ENCODE peak calls at places on chromosomes 2 and 18, in eight cellular contexts. F, W, M, Q, E, K, U and B are unnamed samples.

GRCh38 chr2:224293976-224294375 is 107.9 kb downstream of the FAM124B start:
- DNase-seq in K (no peak), F (no peak), W (no peak), U (no peak), E (no peak), M (no peak), Q (no peak), B (no peak)

GRCh38 chr18:2960983-2961696 is 51.8 kb downstream of the LPIN2 start:
- DNase-seq in F (no peak), W (no peak), M (no peak), U (no peak), Q (no peak), K (no peak), E (no peak), B (no peak)

GRCh38 chr2:174611851-174612250 is 14.2 kb upstream of the WIPF1 start:
- DNase-seq in U (no peak), W (no peak), Q (no peak), E (no peak), M (no peak), K (no peak), F (no peak), B (no peak)

GRCh38 chr2:7666561-7667259 is 749.5 kb downstream of the RNF144A start:
- DNase-seq in E (no peak), M (no peak), K (no peak), W (no peak), F (no peak), Q (no peak), U (no peak), B (no peak)

GRCh38 chr2:9473308-9473984 is 905 bp upstream of the IAH1 start:
- DNase-seq in K (peak), F (peak), U (peak), Q (no peak), E (peak), W (no peak), M (no peak), B (no peak)

GRCh38 chr2:86035883-86036789 is 69.5 kb downstream of the POLR1A start:
- DNase-seq in F (peak), W (no peak), U (no peak), Q (peak), M (peak), E (no peak), K (peak), B (no peak)

GRCh38 chr2:107824848-107825563 is 1.7 kb upstream of the RGPD4 start:
- DNase-seq in U (no peak), W (no peak), E (no peak), M (no peak), Q (no peak), F (no peak), K (no peak), B (no peak)

GRCh38 chr2:229798446-229799147 is 84.2 kb upstream of the DNER start:
- DNase-seq in U (no peak), K (no peak), E (no peak), F (no peak), W (no peak), Q (no peak), M (no peak), B (no peak)

GRCh38 chr18:67710639-67711038 is 194.1 kb upstream of the DSEL start:
- DNase-seq in W (no peak), K (no peak), F (no peak), U (peak), E (peak), Q (no peak), M (no peak), B (no peak)

GRCh38 chr2:37219046-37219445 is 12.3 kb downstream of the CEBPZ start:
- DNase-seq in W (no peak), Q (peak), M (no peak), E (no peak), F (no peak), K (no peak), U (no peak), B (no peak)

GRCh38 chr18:72830109-72830508 is 37.7 kb downstream of the NETO1 start:
- DNase-seq in U (peak), Q (peak), M (no peak), W (no peak), E (peak), K (no peak), F (no peak), B (peak)

GRCh38 chr2:23602113-23602512 is 217.1 kb downstream of the KLHL29 start:
- DNase-seq in F (peak), Q (peak), U (peak), W (no peak), K (no peak), E (peak), M (peak), B (no peak)

GRCh38 chr2:46377666-46378560 is 80.7 kb downstream of the EPAS1 start:
- DNase-seq in U (no peak), M (no peak), K (no peak), Q (no peak), F (no peak), W (no peak), E (no peak), B (no peak)

GRCh38 chr2:14867853-14868252 is 235.3 kb downstream of the LRATD1 start:
- DNase-seq in U (no peak), Q (no peak), E (no peak), F (no peak), W (no peak), K (no peak), M (no peak), B (no peak)

GRCh38 chr18:2979871-2980606 is 32.9 kb downstream of the LPIN2 start:
- DNase-seq in U (no peak), W (no peak), E (peak), Q (no peak), K (no peak), M (no peak), F (no peak), B (no peak)

GRCh38 chr18:63213331-63213900 is 106.2 kb downstream of the BCL2 start:
- DNase-seq in E (no peak), M (no peak), Q (no peak), U (no peak), F (no peak), W (no peak), K (no peak), B (no peak)

GRCh38 chr2:136067465-136067864 is 50.5 kb downstream of the CXCR4 start:
- DNase-seq in U (no peak), W (no peak), M (no peak), F (no peak), Q (no peak), E (no peak), K (no peak), B (no peak)

GRCh38 chr2:216632321-216632951 is 784 bp upstream of the IGFBP2 start:
- DNase-seq in Q (no peak), W (no peak), M (no peak), E (no peak), K (no peak), F (no peak), U (peak), B (no peak)

GRCh38 chr2:11416931-11417330 is 49.0 kb downstream of the E2F6 start:
- DNase-seq in M (no peak), F (no peak), W (no peak), U (no peak), E (no peak), Q (no peak), K (no peak), B (no peak)

GRCh38 chr2:11416191-11416590 is 49.8 kb downstream of the E2F6 start:
- DNase-seq in W (no peak), Q (no peak), E (no peak), K (no peak), U (no peak), F (no peak), M (no peak), B (no peak)

GRCh38 chr2:11420190-11420589 is 45.8 kb downstream of the E2F6 start:
- DNase-seq in U (no peak), E (no peak), M (no peak), K (no peak), Q (no peak), W (no peak), F (no peak), B (no peak)

GRCh38 chr2:11419781-11420180 is 46.2 kb downstream of the E2F6 start:
- DNase-seq in U (no peak), F (no peak), E (no peak), M (no peak), Q (no peak), K (no peak), W (no peak), B (no peak)

GRCh38 chr2:11417946-11418585 is 47.9 kb downstream of the E2F6 start:
- DNase-seq in F (no peak), W (no peak), U (peak), E (peak), M (no peak), Q (no peak), K (no peak), B (no peak)
- TF ChIP-seq CTCF in F (peak), W (no peak), U (peak), E (peak), M (no peak), Q (peak), K (no peak), B (peak)

DNA sequence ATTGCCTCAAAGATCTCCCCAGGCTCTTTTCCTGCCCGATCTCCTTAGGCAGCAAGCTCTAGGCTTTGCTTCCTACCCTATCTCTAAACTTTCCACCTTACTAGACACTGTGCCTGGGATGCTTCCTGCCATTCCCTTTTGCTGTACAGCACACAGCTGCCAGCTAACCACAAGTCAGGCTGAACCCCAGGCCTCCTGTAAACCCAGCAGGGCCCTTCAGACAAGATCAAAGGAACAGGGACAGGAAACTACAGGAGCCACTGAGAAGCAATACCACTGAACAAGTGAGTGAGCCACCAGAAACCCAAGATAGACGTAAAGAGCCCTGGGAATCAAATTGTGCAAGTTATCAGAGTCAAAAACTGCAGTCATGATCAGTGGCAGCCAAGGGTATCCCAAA is 180.7 kb downstream of the SUCLG1 start:
- DNase-seq in E (no peak), M (no peak), K (no peak), Q (no peak), W (no peak), U (no peak), F (no peak), B (no peak)
- TF ChIP-seq CTCF in E (no peak), M (no peak), K (no peak), Q (no peak), W (no peak), U (no peak), F (no peak), B (no peak)

GRCh38 chr2:233163486-233164103 is 87.9 kb upstream of the ATG16L1 start:
- DNase-seq in W (no peak), Q (no peak), F (no peak), E (no peak), U (no peak), K (no peak), M (no peak), B (no peak)
- TF ChIP-seq CTCF in W (no peak), Q (no peak), F (no peak), E (no peak), U (no peak), K (no peak), M (no peak), B (no peak)

DNA sequence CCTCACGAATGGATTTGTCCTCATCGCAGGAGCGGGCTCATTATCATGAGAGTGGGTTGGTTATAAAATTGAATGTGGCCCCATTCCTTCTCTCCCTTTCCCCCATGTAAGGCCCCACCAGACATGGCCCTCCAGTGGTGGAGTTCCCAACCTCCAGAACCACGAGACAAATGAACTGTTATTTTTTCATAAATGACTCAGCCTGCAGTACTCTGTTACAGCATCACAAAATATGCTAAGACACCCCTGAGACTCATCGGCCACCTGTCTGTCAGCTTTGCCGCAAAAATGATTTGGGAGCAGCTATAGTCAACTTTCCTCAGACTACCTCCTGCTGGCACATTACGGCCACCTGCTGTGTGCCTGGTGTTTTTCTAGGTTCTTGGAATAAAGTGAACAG is 21.4 kb upstream of the C1QL2 start:
- DNase-seq in Q (peak), K (no peak), F (no peak), W (no peak), E (no peak), U (no peak), M (no peak), B (no peak)
- TF ChIP-seq CTCF in Q (peak), K (no peak), F (no peak), W (no peak), E (no peak), U (no peak), M (no peak), B (no peak)